ENCODE peak calls at places on chromosomes 13 and 19, in four cellular contexts. S is endothelial cell of umbilical vein, W is IMR-90, K is K562. T is an unnamed sample. For H3K9me1, the result is how much of the 10 kb centered on the place peaks cover.

GRCh38 chr13:34217343-34218094 is 399.6 kb downstream of the RFC3 start:
- DNase-seq in W (no peak), S (no peak), K (no peak), T (no peak)

GRCh38 chr19:1520203-1520780 is 3.6 kb upstream of the PLK5 start:
- DNase-seq in K (no peak), S (no peak), W (no peak), T (no peak)

GRCh38 chr19:29622191-29623070 is 16.3 kb downstream of the POP4 start:
- DNase-seq in W (no peak), S (no peak), K (no peak), T (no peak)

GRCh38 chr19:49851456-49852259 is 699 bp downstream of the PTOV1 start:
- DNase-seq in W (no peak), K (peak), S (peak), T (no peak)

GRCh38 chr19:48085077-48085476 is 25.5 kb downstream of the PLA2G4C start:
- DNase-seq in K (no peak), S (no peak), W (no peak), T (no peak)

GRCh38 chr13:63287926-63288325 is 1872.3 kb upstream of the PCDH20 start:
- DNase-seq in S (no peak), K (no peak), W (no peak), T (no peak)

GRCh38 chr19:21317821-21318220 is 11.4 kb downstream of the ZNF708 start:
- DNase-seq in S (no peak), W (no peak), K (no peak), T (no peak)

GRCh38 chr19:56191115-56191514 is 6.5 kb downstream of the ZSCAN5B start:
- DNase-seq in W (no peak), S (no peak), K (no peak), T (no peak)

GRCh38 chr19:50383307-50383851 is 768 bp upstream of the POLD1 start:
- DNase-seq in S (peak), K (no peak), W (no peak), T (no peak)

GRCh38 chr19:18941628-18942354 is 774 bp upstream of the HOMER3 start:
- DNase-seq in K (no peak), W (no peak), S (no peak), T (no peak)

GRCh38 chr13:51764184-51765141 is 39.5 kb downstream of the DHRS12 start:
- DNase-seq in K (no peak), S (peak), W (peak), T (no peak)

GRCh38 chr13:22114630-22115311 is 443.9 kb downstream of the FGF9 start:
- DNase-seq in W (peak), S (no peak), K (no peak), T (no peak)

GRCh38 chr19:1355258-1355973 is 28.3 kb upstream of the NDUFS7 start:
- DNase-seq in K (peak), S (no peak), W (no peak), T (no peak)

GRCh38 chr13:101449971-101450748 is 2.3 kb upstream of the ITGBL1 start:
- DNase-seq in K (no peak), S (peak), W (peak), T (peak)

GRCh38 chr13:24502567-24503375 is 9.8 kb downstream of the PARP4 start:
- DNase-seq in K (peak), W (peak), S (peak), T (no peak)

GRCh38 chr19:14059093-14059480 is 2.8 kb downstream of the PALM3 start:
- DNase-seq in K (peak), S (no peak), W (no peak), T (no peak)

GRCh38 chr13:113157929-113158747 is at the start of gene PROZ:
- DNase-seq in W (no peak), K (no peak), S (no peak), T (no peak)

GRCh38 chr13:33262997-33263396 is 22.6 kb downstream of the STARD13 start:
- DNase-seq in S (no peak), K (no peak), W (no peak), T (no peak)

GRCh38 chr13:112814905-112815585 is 125.2 kb downstream of the ATP11A start:
- DNase-seq in S (peak), W (peak), K (no peak), T (no peak)

GRCh38 chr13:100645382-100645781 is 29.2 kb downstream of the TMTC4 start:
- DNase-seq in S (no peak), K (no peak), W (no peak), T (no peak)

GRCh38 chr13:76791290-76791664 is 94.9 kb downstream of the KCTD12 start:
- DNase-seq in S (no peak), K (no peak), W (no peak), T (no peak)

GRCh38 chr13:23466144-23467002 is 32.9 kb upstream of the SACS start:
- DNase-seq in K (peak), W (peak), S (peak), T (no peak)

GRCh38 chr13:75936791-75937190 is 300.7 kb downstream of the LMO7 start:
- DNase-seq in W (no peak), K (no peak), S (no peak), T (no peak)

GRCh38 chr19:42589792-42590191 is 4.9 kb downstream of the CEACAM8 start:
- DNase-seq in W (no peak), S (no peak), K (no peak), T (no peak)

GRCh38 chr19:9673912-9674668 is 810 bp downstream of the ZNF562 start:
- DNase-seq in K (no peak), S (peak), W (peak), T (peak)

GRCh38 chr13:90928109-90928508 is 419.4 kb upstream of the MIR17HG start:
- DNase-seq in K (no peak), W (no peak), S (no peak), T (no peak)

GRCh38 chr19:10602330-10603083 is 15.4 kb upstream of the AP1M2 start:
- DNase-seq in S (peak), K (peak), W (peak), T (no peak)

GRCh38 chr13:81051873-81052272 is 710.9 kb upstream of the SPRY2 start:
- DNase-seq in K (no peak), S (peak), W (no peak), T (no peak)
- TF ChIP-seq CTCF in K (no peak), S (peak), W (no peak), T (peak)

GRCh38 chr19:57682226-57682766 is 519 bp downstream of the ZNF551 start:
- DNase-seq in K (no peak), S (no peak), W (no peak), T (no peak)

GRCh38 chr19:57687363-57688010 is 5.7 kb downstream of the ZNF551 start:
- DNase-seq in S (no peak), K (no peak), W (no peak), T (no peak)

GRCh38 chr19:57689750-57690149 is 8.0 kb downstream of the ZNF551 start:
- DNase-seq in K (no peak), W (no peak), S (no peak), T (peak)

GRCh38 chr19:57686727-57687126 is 5.0 kb downstream of the ZNF551 start:
- DNase-seq in K (no peak), S (no peak), W (no peak), T (no peak)

DNA sequence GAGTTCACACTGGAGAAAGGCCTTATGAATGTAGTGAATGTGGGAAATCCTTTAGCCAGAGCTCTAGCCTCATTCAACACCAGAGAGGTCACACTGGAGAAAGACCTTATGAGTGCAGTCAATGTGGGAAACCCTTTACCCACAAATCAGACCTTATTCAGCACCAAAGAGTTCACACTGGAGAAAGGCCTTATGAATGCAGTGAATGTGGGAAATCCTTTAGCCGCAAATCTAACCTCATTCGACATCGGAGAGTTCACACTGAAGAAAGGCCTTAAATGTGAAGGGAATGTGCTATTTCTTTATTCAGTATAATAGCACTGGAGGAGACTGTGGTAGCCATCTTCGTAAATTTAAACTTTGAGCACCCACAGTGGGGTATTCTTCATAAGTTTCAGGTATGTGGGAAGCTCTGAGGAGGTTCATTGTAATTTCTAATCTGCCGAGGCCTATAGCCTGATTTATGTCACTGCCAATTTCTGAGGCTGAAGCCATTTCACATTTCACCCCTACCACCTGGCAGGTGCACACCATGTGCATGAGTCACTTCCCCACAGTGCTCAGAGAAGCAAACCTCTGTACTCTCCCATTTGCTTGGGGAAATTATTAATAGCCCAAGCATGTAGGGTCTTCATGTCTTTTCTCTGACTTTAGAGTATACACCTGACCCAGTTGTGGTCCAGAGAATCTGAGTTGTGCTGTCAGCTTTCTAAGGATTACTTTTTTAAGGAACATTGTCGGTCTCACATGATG is 6.4 kb downstream of the ZNF551 start:
- DNase-seq in K (no peak), S (no peak), W (no peak), T (no peak)
- H3K4me3 ChIP-seq in K (no peak), S (no peak), W (no peak), T (no peak)

GRCh38 chr19:3284759-3285646 is 60.5 kb downstream of the CELF5 start:
- DNase-seq in K (peak), W (peak), S (peak), T (peak)

GRCh38 chr19:3282155-3282554 is 57.7 kb downstream of the CELF5 start:
- DNase-seq in K (no peak), S (no peak), W (no peak), T (no peak)

GRCh38 chr19:3283886-3284657 is 59.6 kb downstream of the CELF5 start:
- DNase-seq in W (no peak), S (no peak), K (no peak), T (no peak)

GRCh38 chr19:3282564-3282963 is 58.1 kb downstream of the CELF5 start:
- DNase-seq in S (no peak), W (no peak), K (no peak), T (no peak)

DNA sequence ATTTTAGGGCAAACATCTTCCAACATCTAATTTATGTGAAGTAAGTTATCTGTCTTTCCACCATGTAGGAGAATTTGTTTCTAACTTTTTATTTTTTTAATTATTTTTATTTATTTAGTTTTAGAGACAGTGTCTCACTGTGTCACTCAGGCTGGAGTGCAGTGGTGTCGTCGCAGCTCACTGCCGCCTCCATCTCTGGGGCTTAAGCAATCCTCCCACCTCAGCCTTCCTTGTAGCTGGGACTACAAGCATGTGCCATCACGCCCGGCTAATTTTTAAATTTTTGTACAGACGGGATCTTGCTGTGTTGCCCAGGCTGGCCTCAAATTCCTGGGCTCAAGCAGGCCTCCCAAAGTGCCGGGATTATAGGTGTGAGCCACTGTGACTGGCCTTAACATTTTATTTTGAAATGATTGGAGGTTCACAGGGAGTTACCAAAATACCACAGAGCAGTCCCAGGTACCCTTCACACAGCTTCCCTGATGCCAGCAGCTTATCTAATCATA is 58.8 kb downstream of the CELF5 start:
- DNase-seq in W (no peak), S (no peak), K (no peak), T (no peak)
- H3K9me1 ChIP-seq in W (under half), S (under half), K (under half), T (under half)

DNA sequence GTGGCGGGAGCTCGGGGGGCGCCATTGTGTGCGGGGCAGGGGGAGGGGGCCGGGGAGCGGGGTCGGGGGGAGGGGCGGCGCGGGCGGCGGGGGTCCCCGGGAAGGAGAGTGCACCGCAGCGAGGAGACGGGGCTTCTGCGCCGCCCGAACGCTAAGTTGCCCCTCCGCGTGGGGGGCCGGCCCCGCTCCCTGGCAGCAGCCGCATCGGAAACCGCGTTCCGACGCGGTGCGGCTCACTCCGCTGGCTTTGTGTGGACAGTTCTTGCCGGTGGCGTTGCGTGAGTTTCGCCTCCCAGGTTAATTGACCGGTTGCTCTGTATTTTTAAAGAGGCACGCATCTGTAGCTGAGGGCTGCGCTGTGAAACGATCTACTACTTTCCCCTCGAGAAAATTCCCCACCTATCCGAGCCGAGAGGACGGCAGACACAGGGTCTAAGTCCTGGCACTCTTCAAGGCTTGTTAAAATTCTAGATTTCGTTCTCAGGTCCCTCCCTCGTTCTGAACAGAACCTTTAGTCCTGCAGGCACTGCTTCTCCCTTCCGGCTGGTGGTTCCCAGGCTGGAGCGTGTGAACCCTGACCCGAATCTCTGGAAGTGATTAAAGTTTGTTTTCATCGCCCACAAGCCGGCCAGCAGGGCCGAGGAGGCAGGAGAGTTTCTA is 861 bp downstream of the ARHGEF7 start:
- DNase-seq in S (peak), K (no peak), W (peak), T (no peak)
- TF ChIP-seq CTCF in S (no peak), K (no peak), W (no peak), T (no peak)

GRCh38 chr19:45780146-45780447 is 2.2 kb downstream of the DMPK start:
- DNase-seq in W (no peak), S (no peak), K (no peak), T (no peak)
- H3K4me3 ChIP-seq in W (no peak), S (no peak), K (no peak), T (no peak)

T was measured in keratinocyte.